ENCODE peak calls at places on chromosome 10, in nine cellular contexts. F is astrocyte of the spinal cord, J is heart left ventricle, R is thoracic aorta, S is SJSA1, G is GM12865, U is OCI-LY7, W is hepatocyte, P is neuronal stem cell. C is an unnamed sample.

GRCh38 chr10:123995461-123996131 is 97.8 kb downstream of the CHST15 start:
- DNase-seq in F (peak; percentile 95), J (peak; percentile 76), R (no peak), S (peak; percentile 48), G (peak; percentile 70), U (peak; percentile 78), W (peak; percentile 77), P (peak; percentile 35), C (peak; percentile 94)

GRCh38 chr10:119776536-119776935 is 50.7 kb downstream of the INPP5F start:
- DNase-seq in F (no peak), J (no peak), R (no peak), S (peak; percentile 53), G (no peak), U (no peak), W (no peak), P (no peak), C (no peak)

GRCh38 chr10:118259288-118259906 is 82.7 kb downstream of the FAM204A start:
- DNase-seq in F (no peak), J (no peak), R (no peak), S (no peak), G (peak; percentile 38), U (peak; percentile 32), W (peak; percentile 74), P (peak; percentile 67), C (peak; percentile 30)

GRCh38 chr10:94036664-94037033 is 42.9 kb downstream of the PLCE1 start:
- DNase-seq in F (no peak), J (no peak), R (no peak), S (no peak), G (no peak), U (no peak), W (no peak), P (no peak), C (no peak)

GRCh38 chr10:98411768-98412167 is 3.2 kb downstream of the PYROXD2 start:
- DNase-seq in F (no peak), J (no peak), R (no peak), S (no peak), G (no peak), U (no peak), W (no peak), P (no peak), C (no peak)

GRCh38 chr10:112202561-112203241 is 19.1 kb upstream of the GPAM start:
- DNase-seq in F (no peak), J (no peak), R (no peak), S (no peak), G (peak; percentile 51), U (no peak), W (no peak), P (no peak), C (peak; percentile 49)

GRCh38 chr10:79186742-79187544 is 118.2 kb downstream of the ZMIZ1 start:
- DNase-seq in F (no peak), J (no peak), R (no peak), S (no peak), G (no peak), U (no peak), W (no peak), P (no peak), C (no peak)

GRCh38 chr10:99232357-99232999 is 3.2 kb downstream of the HPSE2 start:
- DNase-seq in F (no peak), J (no peak), R (no peak), S (no peak), G (peak; percentile 16), U (no peak), W (peak; percentile 36), P (peak; percentile 49), C (no peak)

GRCh38 chr10:31776159-31776558 is 152.5 kb downstream of the ARHGAP12 start:
- DNase-seq in F (no peak), J (no peak), R (no peak), S (no peak), G (no peak), U (no peak), W (no peak), P (no peak), C (no peak)

GRCh38 chr10:31771345-31771831 is 157.2 kb downstream of the ARHGAP12 start:
- DNase-seq in F (peak; percentile 63), J (no peak), R (no peak), S (peak; percentile 64), G (no peak), U (no peak), W (peak; percentile 45), P (no peak), C (no peak)

GRCh38 chr10:31773749-31774148 is 154.9 kb downstream of the ARHGAP12 start:
- DNase-seq in F (no peak), J (no peak), R (no peak), S (no peak), G (no peak), U (no peak), W (no peak), P (no peak), C (no peak)

GRCh38 chr10:31774928-31775668 is 153.5 kb downstream of the ARHGAP12 start:
- DNase-seq in F (no peak), J (no peak), R (no peak), S (peak; percentile 67), G (no peak), U (no peak), W (no peak), P (peak; percentile 8), C (no peak)

DNA sequence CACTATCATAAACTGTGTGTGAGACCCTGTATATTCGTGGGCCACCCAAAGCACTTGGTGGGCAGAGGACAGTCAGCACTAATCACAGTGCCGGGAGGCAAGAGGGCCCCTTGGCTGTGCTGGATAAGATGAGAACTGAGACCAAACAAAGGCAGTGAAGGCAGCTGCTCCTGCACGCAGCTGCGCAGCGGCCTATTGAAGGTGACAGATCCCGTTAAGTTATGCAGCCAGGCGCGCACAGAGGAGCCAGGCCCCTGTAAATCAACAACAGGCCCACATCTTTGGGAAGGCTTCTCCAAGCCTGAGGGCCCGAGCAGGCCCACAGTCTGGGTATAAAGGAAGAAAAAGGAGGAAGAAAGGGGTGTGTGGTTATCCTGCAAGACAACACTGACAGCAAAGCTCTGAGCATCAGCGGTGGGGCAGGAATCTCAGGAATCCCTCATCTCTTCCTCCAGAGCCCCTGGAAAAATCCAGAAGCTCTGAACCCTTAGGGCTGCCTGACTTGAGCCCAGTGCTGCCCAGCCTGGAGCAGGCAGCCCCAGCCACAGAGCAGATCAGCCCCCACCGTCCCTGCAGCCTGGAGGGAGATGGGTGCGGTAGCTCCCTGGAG is 154.2 kb downstream of the ARHGAP12 start:
- DNase-seq in F (no peak), J (no peak), R (no peak), S (peak; percentile 95), G (no peak), U (no peak), W (peak; percentile 30), P (peak; percentile 56), C (no peak)
- H3K4me3 ChIP-seq in F (no peak overlapping the region), J (no peak overlapping the region), R (no peak overlapping the region), S (no peak overlapping the region), G (no peak overlapping the region), U (no peak overlapping the region), W (no peak overlapping the region), P (no peak overlapping the region), C (no peak overlapping the region)

GRCh38 chr10:127151541-127151940 is 44.9 kb downstream of the INSYN2A start:
- DNase-seq in F (peak; percentile 51), J (no peak), R (no peak), S (no peak), G (no peak), U (no peak), W (no peak), P (no peak), C (no peak)

GRCh38 chr10:127148933-127149220 is 47.5 kb downstream of the INSYN2A start:
- DNase-seq in F (peak; percentile 80), J (no peak), R (no peak), S (no peak), G (no peak), U (no peak), W (no peak), P (no peak), C (no peak)

GRCh38 chr10:127150136-127150535 is 46.3 kb downstream of the INSYN2A start:
- DNase-seq in F (peak; percentile 70), J (no peak), R (no peak), S (peak; percentile 65), G (no peak), U (no peak), W (no peak), P (no peak), C (no peak)

GRCh38 chr10:127148066-127148932 is 48.1 kb downstream of the INSYN2A start:
- DNase-seq in F (peak; percentile 92), J (no peak), R (no peak), S (peak; percentile 74), G (no peak), U (no peak), W (no peak), P (no peak), C (peak; percentile 36)

DNA sequence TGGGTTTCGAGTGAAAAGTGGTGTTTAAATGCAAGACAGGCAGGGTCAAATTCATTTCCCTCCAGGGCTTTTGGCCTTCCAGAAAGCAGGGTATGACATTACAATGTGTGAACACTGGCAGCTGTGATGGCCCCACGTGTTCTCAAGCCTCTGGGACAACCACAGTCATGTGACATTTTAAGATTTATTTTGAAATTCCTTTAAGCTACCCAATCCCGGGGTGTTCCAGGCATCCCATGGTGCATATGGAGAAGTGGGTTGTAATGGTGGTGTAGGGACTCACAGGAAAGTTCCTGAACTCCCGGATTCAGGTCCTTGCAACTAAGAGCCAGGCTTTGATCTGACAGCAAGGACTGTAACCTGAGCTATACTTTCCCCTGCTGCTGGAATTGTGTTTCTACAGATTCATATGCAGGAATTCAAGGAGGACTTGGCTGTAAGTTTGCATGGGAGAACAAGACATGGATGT is 46.7 kb downstream of the INSYN2A start:
- DNase-seq in F (peak; percentile 68), J (no peak), R (no peak), S (no peak), G (no peak), U (no peak), W (no peak), P (no peak), C (no peak)
- H3K4me3 ChIP-seq in F (no peak overlapping the region), J (no peak overlapping the region), R (no peak overlapping the region), S (no peak overlapping the region), G (no peak overlapping the region), U (no peak overlapping the region), W (no peak overlapping the region), P (no peak overlapping the region), C (no peak overlapping the region)

DNA sequence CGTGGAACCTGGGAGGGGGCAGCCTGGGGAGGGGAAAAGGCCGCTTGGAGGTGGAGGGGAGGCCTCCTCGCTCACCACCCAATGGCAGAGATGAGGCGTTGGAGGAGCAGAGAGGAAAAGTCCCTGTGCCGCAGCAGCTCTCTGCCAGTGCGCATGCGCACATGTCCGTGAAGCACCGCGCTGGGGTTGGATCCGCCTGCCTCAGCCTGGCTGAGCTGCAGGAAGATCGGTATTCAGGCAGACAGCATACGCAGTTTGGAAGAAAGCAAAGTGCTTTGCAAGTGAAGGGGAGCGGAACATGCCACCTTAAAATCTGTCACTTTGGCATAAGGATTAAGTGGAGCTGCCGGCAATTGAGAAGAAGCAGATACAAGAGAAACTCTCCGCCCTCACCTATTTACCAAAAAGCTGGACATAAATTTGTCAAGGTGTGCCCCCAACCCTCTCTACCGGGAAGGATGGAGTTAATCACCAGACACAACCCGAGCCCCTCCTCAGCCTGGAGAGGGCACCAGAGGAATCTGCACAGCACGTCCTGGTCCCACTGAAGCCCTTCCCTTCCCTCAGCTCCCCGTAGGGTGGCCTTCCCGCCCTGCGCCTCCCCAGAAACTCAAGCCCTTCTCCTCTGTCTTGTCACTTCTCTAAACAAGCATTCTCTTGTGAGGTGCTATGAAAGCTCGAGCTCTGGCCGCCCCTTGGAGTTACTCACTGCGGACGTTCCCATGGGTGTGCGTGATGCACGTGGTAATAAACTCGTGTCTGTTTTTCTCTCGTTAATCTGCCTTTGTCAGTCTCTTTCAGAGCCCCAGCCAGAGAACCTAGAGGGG is 32.2 kb upstream of the TMEM72 start:
- DNase-seq in F (peak; percentile 81), J (peak; percentile 94), R (peak; percentile 21), S (peak; percentile 74), G (peak; percentile 78), U (no peak), W (peak; percentile 95), P (peak; percentile 81), C (peak; percentile 79)
- H3K4me3 ChIP-seq in F (peak overlapping the region; percentile 37), J (peak overlapping the region; percentile 56), R (peak overlapping the region; percentile 75), S (peak overlapping the region; percentile 9), G (peak overlapping the region; percentile 29), U (no peak overlapping the region), W (peak overlapping the region; percentile 35), P (peak overlapping the region; percentile 20), C (no peak overlapping the region)

GRCh38 chr10:55629792-55630490 is 731.1 kb downstream of the ZWINT start:
- DNase-seq in F (peak; percentile 67), J (no peak), R (no peak), S (no peak), G (no peak), U (no peak), W (peak; percentile 77), P (peak; percentile 59), C (no peak)

GRCh38 chr10:55631071-55631654 is 729.9 kb downstream of the ZWINT start:
- DNase-seq in F (peak; percentile 57), J (peak; percentile 73), R (no peak), S (no peak), G (no peak), U (no peak), W (peak; percentile 90), P (peak; percentile 80), C (peak; percentile 3)

GRCh38 chr10:55630491-55631056 is 730.5 kb downstream of the ZWINT start:
- DNase-seq in F (peak; percentile 37), J (no peak), R (no peak), S (no peak), G (no peak), U (no peak), W (peak; percentile 38), P (peak; percentile 36), C (no peak)

GRCh38 chr10:55628260-55628701 is 732.8 kb downstream of the ZWINT start:
- DNase-seq in F (peak; percentile 17), J (peak; percentile 48), R (no peak), S (no peak), G (no peak), U (no peak), W (peak; percentile 34), P (peak; percentile 44), C (no peak)

GRCh38 chr10:55627526-55628170 is 733.4 kb downstream of the ZWINT start:
- DNase-seq in F (peak; percentile 4), J (peak; percentile 48), R (no peak), S (no peak), G (no peak), U (no peak), W (peak; percentile 22), P (peak; percentile 32), C (no peak)
- H3K4me3 ChIP-seq in F (peak overlapping the region; percentile 35), J (no peak overlapping the region), R (no peak overlapping the region), S (no peak overlapping the region), G (no peak overlapping the region), U (no peak overlapping the region), W (peak overlapping the region; percentile 57), P (peak overlapping the region; percentile 83), C (peak overlapping the region; percentile 55)

C was measured in trophoblast cell.